ENCODE peak calls at places on chromosomes 16 and 17, in nine cellular contexts. O is heart left ventricle, W is GM10248, V is endothelial cell of umbilical vein, G is PC-3, Y is hepatocyte, S is fibroblast of mammary gland, L is A549, K is HFF-Myc. R is an unnamed sample.

GRCh38 chr16:53680756-53681155 is 22.9 kb downstream of the RPGRIP1L start:
- DNase-seq in O (no peak), W (no peak), V (no peak), G (no peak), Y (no peak), S (no peak), L (no peak), K (no peak), R (no peak)

GRCh38 chr17:49705254-49705653 is 2.5 kb downstream of the SLC35B1 start:
- DNase-seq in O (no peak), W (no peak), V (no peak), G (no peak), Y (no peak), S (no peak), L (no peak), K (no peak), R (no peak)

GRCh38 chr17:50768348-50768761 is 1.0 kb upstream of the ANKRD40CL start:
- DNase-seq in O (no peak), W (no peak), V (no peak), G (peak; percentile 87), Y (peak; percentile 89), S (no peak), L (peak; percentile 38), K (no peak), R (no peak)

GRCh38 chr17:61284174-61284573 is 115.5 kb upstream of the TBX2 start:
- DNase-seq in O (no peak), W (no peak), V (no peak), G (peak; percentile 57), Y (no peak), S (peak; percentile 86), L (no peak), K (no peak), R (no peak)

GRCh38 chr17:69609495-69610315 is 195.2 kb downstream of the MAP2K6 start:
- DNase-seq in O (no peak), W (no peak), V (peak; percentile 69), G (peak; percentile 68), Y (peak; percentile 27), S (peak; percentile 45), L (no peak), K (no peak), R (no peak)

GRCh38 chr16:55369151-55369550 is 45.1 kb downstream of the IRX6 start:
- DNase-seq in O (no peak), W (no peak), V (no peak), G (no peak), Y (no peak), S (no peak), L (no peak), K (no peak), R (no peak)

GRCh38 chr17:62597920-62598319 is 29.6 kb upstream of the MRC2 start:
- DNase-seq in O (no peak), W (no peak), V (no peak), G (no peak), Y (peak; percentile 23), S (peak; percentile 80), L (no peak), K (peak; percentile 87), R (no peak)

GRCh38 chr16:70738083-70738977 is 52.5 kb upstream of the MTSS2 start:
- DNase-seq in O (peak; percentile 78), W (peak; percentile 48), V (peak; percentile 58), G (peak; percentile 46), Y (peak; percentile 66), S (peak; percentile 90), L (peak; percentile 83), K (peak; percentile 73), R (peak; percentile 74)

GRCh38 chr17:57905875-57906455 is 49.2 kb downstream of the CUEDC1 start:
- DNase-seq in O (no peak), W (no peak), V (no peak), G (no peak), Y (no peak), S (no peak), L (no peak), K (no peak), R (no peak)

GRCh38 chr17:13822671-13823070 is 220.9 kb upstream of the HS3ST3A1 start:
- DNase-seq in O (no peak), W (no peak), V (no peak), G (no peak), Y (no peak), S (no peak), L (no peak), K (no peak), R (no peak)

GRCh38 chr16:58843675-58844074 is 109.6 kb upstream of the GOT2 start:
- DNase-seq in O (no peak), W (peak; percentile 23), V (peak; percentile 67), G (peak; percentile 35), Y (peak; percentile 18), S (peak; percentile 25), L (no peak), K (peak; percentile 3), R (no peak)
- TF ChIP-seq CTCF in O (no peak), W (peak; percentile 40), V (peak; percentile 21), G (peak; percentile 43), Y (peak; percentile 52), S (peak; percentile 13), L (peak; percentile 66), K (no peak), R (no peak)

GRCh38 chr16:85333337-85333736 is 221.1 kb upstream of the CIBAR2 start:
- DNase-seq in O (no peak), W (no peak), V (no peak), G (no peak), Y (no peak), S (no peak), L (no peak), K (no peak), R (no peak)

GRCh38 chr16:85332175-85332574 is 219.9 kb upstream of the CIBAR2 start:
- DNase-seq in O (no peak), W (no peak), V (no peak), G (no peak), Y (no peak), S (no peak), L (no peak), K (no peak), R (no peak)

GRCh38 chr16:85334718-85335583 is 222.7 kb upstream of the CIBAR2 start:
- DNase-seq in O (no peak), W (no peak), V (peak; percentile 49), G (peak; percentile 26), Y (peak; percentile 84), S (no peak), L (no peak), K (no peak), R (peak; percentile 46)

GRCh38 chr16:85335584-85336492 is 223.6 kb upstream of the CIBAR2 start:
- DNase-seq in O (no peak), W (no peak), V (no peak), G (peak; percentile 61), Y (peak; percentile 76), S (peak; percentile 50), L (no peak), K (no peak), R (peak; percentile 24)

DNA sequence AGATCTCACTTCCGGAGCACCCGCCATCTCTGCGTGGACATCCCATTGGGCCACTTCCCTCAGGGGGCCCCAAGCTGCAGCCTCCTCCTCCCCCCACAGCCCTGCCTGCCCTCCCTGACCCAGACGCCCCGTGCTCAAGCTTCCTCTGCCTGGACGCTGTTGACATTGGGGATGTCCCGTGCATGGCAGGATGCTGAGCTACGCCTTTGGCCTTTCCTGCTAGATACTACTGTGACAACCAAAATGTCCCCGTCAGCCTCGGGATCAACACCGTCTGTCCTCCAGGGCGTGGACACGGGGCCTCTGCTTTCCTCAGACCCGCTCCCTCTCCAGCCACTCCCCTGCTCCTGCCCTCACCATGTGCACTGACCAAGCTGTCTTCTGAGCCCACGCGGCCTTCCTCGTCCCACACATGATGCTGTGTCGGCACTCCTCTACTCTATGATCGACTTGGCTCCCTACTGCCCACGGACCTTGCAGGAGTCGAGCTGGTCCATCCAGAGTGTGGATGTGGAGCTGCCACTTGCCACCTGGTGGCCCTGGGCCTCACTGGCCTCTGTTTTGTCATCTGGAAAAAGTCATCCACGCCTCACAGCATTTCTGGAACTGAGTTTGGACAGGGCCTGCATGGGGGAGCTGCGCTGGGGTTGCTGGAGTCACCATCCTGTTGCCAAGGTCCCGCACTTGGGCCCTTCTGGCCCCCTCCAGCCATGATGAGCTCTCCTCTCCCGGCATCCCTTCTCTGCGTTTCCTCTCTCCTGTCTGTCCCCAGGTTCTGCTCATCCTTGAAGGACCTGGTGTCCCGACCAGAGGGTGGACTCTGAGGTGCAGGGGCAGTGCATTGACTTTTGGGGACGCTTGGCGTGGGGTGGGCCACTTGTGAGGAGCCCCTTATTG is 221.7 kb upstream of the CIBAR2 start:
- DNase-seq in O (no peak), W (no peak), V (no peak), G (no peak), Y (no peak), S (no peak), L (no peak), K (no peak), R (no peak)
- TF ChIP-seq CTCF in O (no peak), W (no peak), V (no peak), G (no peak), Y (no peak), S (no peak), L (no peak), K (no peak), R (no peak)

DNA sequence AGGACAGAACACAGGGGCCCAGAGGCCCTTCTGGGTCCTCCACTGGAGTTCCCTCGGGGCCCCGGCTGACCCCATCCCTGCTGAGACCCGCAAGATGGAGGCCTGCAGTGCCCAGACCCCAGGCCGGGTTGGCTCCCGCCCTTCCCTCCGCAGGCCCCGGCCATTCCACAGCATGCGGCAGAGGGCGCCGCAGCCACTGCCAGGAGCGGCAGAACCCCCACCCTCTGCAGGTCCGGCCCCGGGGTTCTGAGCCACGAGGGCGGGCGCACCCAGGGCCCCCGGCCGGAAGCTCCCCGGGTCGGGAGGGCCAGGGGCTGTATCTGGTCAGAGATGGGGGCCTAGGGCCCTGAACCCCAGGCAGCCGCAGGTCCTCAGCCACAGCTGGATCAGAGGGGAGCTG is 2.4 kb upstream of the PERCC1 start:
- DNase-seq in O (peak; percentile 44), W (peak; percentile 75), V (peak; percentile 36), G (no peak), Y (no peak), S (peak; percentile 26), L (peak; percentile 82), K (no peak), R (peak; percentile 73)
- TF ChIP-seq CTCF in O (peak; percentile 39), W (peak; percentile 58), V (peak; percentile 70), G (peak; percentile 15), Y (peak; percentile 19), S (peak; percentile 39), L (peak; percentile 45), K (no peak), R (peak; percentile 56)

GRCh38 chr16:15946257-15947044 is 3.0 kb upstream of the ABCC1 start:
- DNase-seq in O (no peak), W (no peak), V (peak; percentile 50), G (peak; percentile 85), Y (peak; percentile 21), S (peak; percentile 89), L (peak; percentile 83), K (peak; percentile 53), R (no peak)
- TF ChIP-seq CTCF in O (no peak), W (no peak), V (no peak), G (no peak), Y (no peak), S (peak; percentile 15), L (no peak), K (no peak), R (no peak)

R was measured in activated CD8-positive, alpha-beta T cell treated with anti-CD3 and anti-CD28 coated beads for 36 hours.